ENCODE peak calls at places on chromosome 7, in eight cellular contexts. H is fibroblast of the conjunctiva; T is dorsolateral prefrontal cortex; D is effector CD4-positive, alpha-beta T cell; V is esophagus muscularis mucosa; O is HEK293T; E is HTR-8/SVneo; A is NB4. B is an unnamed sample.

GRCh38 chr7:142455392-142455791 is 197.5 kb upstream of the PRSS58 start:
- DNase-seq in H (no peak), T (no peak), D (no peak), V (no peak), O (no peak), E (no peak), A (peak), B (no peak)

GRCh38 chr7:44267719-44268413 is 57.5 kb downstream of the CAMK2B start:
- DNase-seq in H (no peak), T (peak), D (no peak), V (no peak), O (no peak), E (no peak), A (no peak), B (no peak)

GRCh38 chr7:28346972-28347371 is 65.3 kb upstream of the CREB5 start:
- DNase-seq in H (no peak), T (no peak), D (no peak), V (no peak), O (no peak), E (no peak), A (no peak), B (no peak)

GRCh38 chr7:123747620-123748141 is 1.1 kb downstream of the WASL start:
- DNase-seq in H (peak), T (peak), D (peak), V (no peak), O (peak), E (peak), A (peak), B (no peak)

GRCh38 chr7:131212114-131212513 is 115.6 kb upstream of the MKLN1 start:
- DNase-seq in H (no peak), T (no peak), D (no peak), V (no peak), O (no peak), E (no peak), A (no peak), B (no peak)

GRCh38 chr7:154409703-154410311 is 357.6 kb downstream of the DPP6 start:
- DNase-seq in H (no peak), T (no peak), D (no peak), V (no peak), O (peak), E (no peak), A (peak), B (no peak)

GRCh38 chr7:124649397-124650029 is 116.1 kb downstream of the GPR37 start:
- DNase-seq in H (no peak), T (no peak), D (no peak), V (no peak), O (no peak), E (no peak), A (no peak), B (no peak)

GRCh38 chr7:38905026-38905759 is 3.8 kb downstream of the VPS41 start:
- DNase-seq in H (no peak), T (no peak), D (no peak), V (no peak), O (no peak), E (no peak), A (no peak), B (no peak)

GRCh38 chr7:47942132-47942531 is 6.1 kb downstream of the PKD1L1 start:
- DNase-seq in H (no peak), T (no peak), D (no peak), V (no peak), O (no peak), E (no peak), A (no peak), B (no peak)

GRCh38 chr7:149369497-149369896 is 91.4 kb downstream of the ZNF777 start:
- DNase-seq in H (no peak), T (no peak), D (no peak), V (no peak), O (no peak), E (no peak), A (no peak), B (no peak)

GRCh38 chr7:106139253-106140251 is 27.4 kb upstream of the SYPL1 start:
- DNase-seq in H (no peak), T (no peak), D (no peak), V (peak), O (peak), E (no peak), A (no peak), B (no peak)

GRCh38 chr7:38171558-38172403 is 6.3 kb upstream of the STARD3NL start:
- DNase-seq in H (no peak), T (no peak), D (no peak), V (no peak), O (no peak), E (no peak), A (peak), B (no peak)

GRCh38 chr7:81293806-81294205 is 375.0 kb upstream of the SEMA3C start:
- DNase-seq in H (no peak), T (no peak), D (no peak), V (no peak), O (no peak), E (no peak), A (no peak), B (no peak)

GRCh38 chr7:138881578-138882188 is 83.7 kb upstream of the ATP6V0A4 start:
- DNase-seq in H (no peak), T (no peak), D (no peak), V (no peak), O (no peak), E (no peak), A (no peak), B (no peak)

GRCh38 chr7:40354736-40355135 is 219.9 kb downstream of the SUGCT start:
- DNase-seq in H (no peak), T (no peak), D (no peak), V (no peak), O (no peak), E (no peak), A (no peak), B (no peak)

GRCh38 chr7:128835790-128836641 is 5.8 kb downstream of the FLNC start:
- DNase-seq in H (no peak), T (peak), D (no peak), V (no peak), O (no peak), E (no peak), A (no peak), B (no peak)

GRCh38 chr7:44152971-44153947 is 12.1 kb upstream of the MYL7 start:
- DNase-seq in H (no peak), T (no peak), D (no peak), V (no peak), O (no peak), E (no peak), A (no peak), B (peak)

GRCh38 chr7:867001-867405 is 9.4 kb upstream of the GET4 start:
- DNase-seq in H (peak), T (no peak), D (no peak), V (peak), O (no peak), E (no peak), A (no peak), B (no peak)

GRCh38 chr7:44876393-44876792 is 8.9 kb downstream of the PURB start:
- DNase-seq in H (no peak), T (no peak), D (no peak), V (no peak), O (no peak), E (no peak), A (no peak), B (no peak)

GRCh38 chr7:151176401-151176800 is 8.9 kb upstream of the GBX1 start:
- DNase-seq in H (no peak), T (no peak), D (no peak), V (no peak), O (no peak), E (no peak), A (no peak), B (no peak)

GRCh38 chr7:63070696-63071095 is 928.0 kb upstream of the ZNF722 start:
- DNase-seq in H (no peak), T (no peak), D (no peak), V (peak), O (no peak), E (no peak), A (no peak), B (no peak)

GRCh38 chr7:156192921-156193320 is 380.7 kb upstream of the SHH start:
- DNase-seq in H (no peak), T (no peak), D (no peak), V (no peak), O (no peak), E (peak), A (no peak), B (no peak)

GRCh38 chr7:29987083-29987482 is 2.5 kb downstream of the SCRN1 start:
- DNase-seq in H (no peak), T (no peak), D (no peak), V (no peak), O (no peak), E (no peak), A (no peak), B (no peak)

GRCh38 chr7:112383671-112384417 is 66.4 kb upstream of the IFRD1 start:
- DNase-seq in H (no peak), T (no peak), D (no peak), V (peak), O (peak), E (no peak), A (peak), B (no peak)

GRCh38 chr7:130371059-130371458 is 9.2 kb upstream of the CPA1 start:
- DNase-seq in H (peak), T (no peak), D (no peak), V (no peak), O (no peak), E (no peak), A (no peak), B (no peak)

GRCh38 chr7:54823776-54824175 is 64.8 kb upstream of the SEC61G start:
- DNase-seq in H (no peak), T (no peak), D (no peak), V (no peak), O (no peak), E (no peak), A (peak), B (no peak)

GRCh38 chr7:85890244-85890811 is 703.5 kb upstream of the SEMA3D start:
- DNase-seq in H (peak), T (no peak), D (no peak), V (no peak), O (peak), E (peak), A (peak), B (no peak)

GRCh38 chr7:103727982-103728610 is 261.4 kb downstream of the RELN start:
- DNase-seq in H (no peak), T (no peak), D (no peak), V (no peak), O (no peak), E (no peak), A (no peak), B (no peak)

GRCh38 chr7:30252885-30253795 is 31.3 kb upstream of the ZNRF2 start:
- DNase-seq in H (no peak), T (no peak), D (no peak), V (no peak), O (no peak), E (peak), A (peak), B (no peak)

GRCh38 chr7:142885311-142886230 is at the start of gene TRPV6:
- DNase-seq in H (no peak), T (no peak), D (no peak), V (no peak), O (no peak), E (no peak), A (no peak), B (peak)

GRCh38 chr7:101815826-101816488 is 1.5 kb upstream of the CUX1 start:
- DNase-seq in H (peak), T (peak), D (peak), V (no peak), O (peak), E (peak), A (peak), B (peak)

GRCh38 chr7:11109659-11110058 is 136.0 kb downstream of the PHF14 start:
- DNase-seq in H (no peak), T (no peak), D (no peak), V (no peak), O (no peak), E (no peak), A (no peak), B (no peak)

B was measured in cardiac septum.